ENCODE peak calls at places on chromosomes 12 and 14, in ten cellular contexts. One of them, this sample, is unnamed.

GRCh38 chr12:106766393-106766826 is 8.1 kb upstream of the RIC8B start:
- DNase-seq in HCT116: no peak
- DNase-seq in PC-3: no peak
- DNase-seq in Peyer's patch: no peak
- DNase-seq in AG10803: no peak
- DNase-seq in neural progenitor cell: no peak
- DNase-seq in foreskin fibroblast: peak; percentile 37
- DNase-seq in right atrium auricular region: peak; percentile 67
- DNase-seq in fibroblast of mammary gland: peak; percentile 60
- DNase-seq in cardiac fibroblast: peak; percentile 28
- DNase-seq in this sample: no peak

GRCh38 chr12:69966409-69966808 is 141.4 kb downstream of the MYRFL start:
- DNase-seq in HCT116: peak; percentile 65
- DNase-seq in PC-3: peak; percentile 95
- DNase-seq in Peyer's patch: peak; percentile 55
- DNase-seq in AG10803: peak; percentile 79
- DNase-seq in neural progenitor cell: no peak
- DNase-seq in foreskin fibroblast: peak; percentile 71
- DNase-seq in right atrium auricular region: peak; percentile 69
- DNase-seq in fibroblast of mammary gland: peak; percentile 94
- DNase-seq in cardiac fibroblast: peak; percentile 85
- DNase-seq in this sample: no peak

GRCh38 chr14:58898655-58899316 is 261.0 kb downstream of the DACT1 start:
- DNase-seq in HCT116: no peak
- DNase-seq in PC-3: peak; percentile 98
- DNase-seq in Peyer's patch: no peak
- DNase-seq in AG10803: peak; percentile 96
- DNase-seq in neural progenitor cell: no peak
- DNase-seq in foreskin fibroblast: peak; percentile 93
- DNase-seq in right atrium auricular region: no peak
- DNase-seq in fibroblast of mammary gland: peak; percentile 95
- DNase-seq in cardiac fibroblast: peak; percentile 99
- DNase-seq in this sample: no peak

GRCh38 chr14:101399737-101400517 is 161.4 kb upstream of the DIO3 start:
- DNase-seq in HCT116: no peak
- DNase-seq in PC-3: no peak
- DNase-seq in Peyer's patch: no peak
- DNase-seq in AG10803: no peak
- DNase-seq in neural progenitor cell: no peak
- DNase-seq in foreskin fibroblast: no peak
- DNase-seq in right atrium auricular region: no peak
- DNase-seq in fibroblast of mammary gland: no peak
- DNase-seq in cardiac fibroblast: no peak
- DNase-seq in this sample: no peak

GRCh38 chr12:52046859-52047258 is 4.4 kb upstream of the NR4A1 start:
- DNase-seq in HCT116: no peak
- DNase-seq in PC-3: no peak
- DNase-seq in Peyer's patch: no peak
- DNase-seq in AG10803: no peak
- DNase-seq in neural progenitor cell: no peak
- DNase-seq in foreskin fibroblast: no peak
- DNase-seq in right atrium auricular region: no peak
- DNase-seq in fibroblast of mammary gland: no peak
- DNase-seq in cardiac fibroblast: no peak
- DNase-seq in this sample: no peak

GRCh38 chr14:94547726-94548125 is 13.5 kb upstream of the SERPINA4 start:
- DNase-seq in HCT116: no peak
- DNase-seq in PC-3: no peak
- DNase-seq in Peyer's patch: no peak
- DNase-seq in AG10803: no peak
- DNase-seq in neural progenitor cell: no peak
- DNase-seq in foreskin fibroblast: no peak
- DNase-seq in right atrium auricular region: peak; percentile 38
- DNase-seq in fibroblast of mammary gland: no peak
- DNase-seq in cardiac fibroblast: no peak
- DNase-seq in this sample: no peak

GRCh38 chr12:113186666-113187325 is 1.3 kb downstream of the RITA1 start:
- DNase-seq in HCT116: no peak
- DNase-seq in PC-3: no peak
- DNase-seq in Peyer's patch: peak; percentile 67
- DNase-seq in AG10803: no peak
- DNase-seq in neural progenitor cell: no peak
- DNase-seq in foreskin fibroblast: no peak
- DNase-seq in right atrium auricular region: no peak
- DNase-seq in fibroblast of mammary gland: no peak
- DNase-seq in cardiac fibroblast: no peak
- DNase-seq in this sample: no peak

GRCh38 chr12:108930155-108930554 is 50.3 kb downstream of the DAO start:
- DNase-seq in HCT116: no peak
- DNase-seq in PC-3: no peak
- DNase-seq in Peyer's patch: no peak
- DNase-seq in AG10803: no peak
- DNase-seq in neural progenitor cell: no peak
- DNase-seq in foreskin fibroblast: no peak
- DNase-seq in right atrium auricular region: no peak
- DNase-seq in fibroblast of mammary gland: no peak
- DNase-seq in cardiac fibroblast: no peak
- DNase-seq in this sample: no peak

GRCh38 chr12:103560604-103561101 is 26.4 kb upstream of the STAB2 start:
- DNase-seq in HCT116: peak; percentile 91
- DNase-seq in PC-3: peak; percentile 99
- DNase-seq in Peyer's patch: no peak
- DNase-seq in AG10803: peak; percentile 98
- DNase-seq in neural progenitor cell: no peak
- DNase-seq in foreskin fibroblast: peak; percentile 97
- DNase-seq in right atrium auricular region: no peak
- DNase-seq in fibroblast of mammary gland: peak; percentile 100
- DNase-seq in cardiac fibroblast: peak; percentile 98
- DNase-seq in this sample: no peak

GRCh38 chr12:113889806-113890581 is 76.1 kb downstream of the RBM19 start:
- DNase-seq in HCT116: no peak
- DNase-seq in PC-3: no peak
- DNase-seq in Peyer's patch: no peak
- DNase-seq in AG10803: peak; percentile 15
- DNase-seq in neural progenitor cell: no peak
- DNase-seq in foreskin fibroblast: peak; percentile 47
- DNase-seq in right atrium auricular region: no peak
- DNase-seq in fibroblast of mammary gland: no peak
- DNase-seq in cardiac fibroblast: no peak
- DNase-seq in this sample: no peak

GRCh38 chr14:33335366-33335765 is 396.7 kb downstream of the NPAS3 start:
- DNase-seq in HCT116: no peak
- DNase-seq in PC-3: no peak
- DNase-seq in Peyer's patch: no peak
- DNase-seq in AG10803: no peak
- DNase-seq in neural progenitor cell: no peak
- DNase-seq in foreskin fibroblast: no peak
- DNase-seq in right atrium auricular region: no peak
- DNase-seq in fibroblast of mammary gland: no peak
- DNase-seq in cardiac fibroblast: peak; percentile 5
- DNase-seq in this sample: no peak

GRCh38 chr14:48111151-48111550 is 435.7 kb upstream of the MDGA2 start:
- DNase-seq in HCT116: no peak
- DNase-seq in PC-3: no peak
- DNase-seq in Peyer's patch: no peak
- DNase-seq in AG10803: no peak
- DNase-seq in neural progenitor cell: no peak
- DNase-seq in foreskin fibroblast: no peak
- DNase-seq in right atrium auricular region: no peak
- DNase-seq in fibroblast of mammary gland: no peak
- DNase-seq in cardiac fibroblast: no peak
- DNase-seq in this sample: no peak

DNA sequence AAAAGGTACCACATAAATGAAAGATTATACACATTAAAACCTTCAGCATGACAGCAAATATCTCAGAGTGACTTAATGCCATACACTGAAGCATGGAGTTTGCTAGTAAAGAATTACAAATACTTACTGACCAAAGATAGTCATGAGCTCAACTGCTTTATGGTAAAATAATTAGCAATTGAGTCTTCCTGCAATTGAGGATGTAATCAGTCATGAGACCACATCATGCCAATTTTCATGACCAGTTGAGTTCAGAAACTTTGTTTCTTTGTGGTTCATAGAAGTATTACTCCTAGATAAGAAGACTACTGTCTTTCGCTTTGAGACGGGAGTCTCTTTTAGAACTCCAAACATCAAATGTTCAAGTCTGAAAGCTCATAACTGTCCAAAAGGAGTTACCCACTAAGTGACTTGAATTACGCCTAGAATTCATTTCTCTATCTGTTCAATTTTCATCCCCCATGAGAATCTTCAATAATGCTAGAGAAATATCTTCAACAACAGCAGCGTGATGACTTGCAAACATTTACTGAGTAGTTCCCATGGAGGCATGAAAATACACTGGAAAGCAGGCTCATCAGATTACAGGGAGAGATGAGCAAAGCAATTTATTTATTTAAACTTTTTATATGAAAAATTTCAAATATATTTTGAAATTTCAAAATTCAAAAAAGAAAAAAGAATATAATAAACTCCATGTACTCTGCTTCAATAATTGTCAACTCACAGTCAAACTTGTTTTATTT is 120.0 kb downstream of the BTG1 start:
- DNase-seq in HCT116: no peak
- DNase-seq in PC-3: no peak
- DNase-seq in Peyer's patch: no peak
- DNase-seq in AG10803: no peak
- DNase-seq in neural progenitor cell: no peak
- DNase-seq in foreskin fibroblast: no peak
- DNase-seq in right atrium auricular region: no peak
- DNase-seq in fibroblast of mammary gland: no peak
- DNase-seq in cardiac fibroblast: no peak
- DNase-seq in this sample: no peak
- H3K4me3 ChIP-seq in HCT116: no peak overlapping the region
- H3K4me3 ChIP-seq in PC-3: no peak overlapping the region
- H3K4me3 ChIP-seq in Peyer's patch: no peak overlapping the region
- H3K4me3 ChIP-seq in AG10803: no peak overlapping the region
- H3K4me3 ChIP-seq in neural progenitor cell: no peak overlapping the region
- H3K4me3 ChIP-seq in foreskin fibroblast: no peak overlapping the region
- H3K4me3 ChIP-seq in right atrium auricular region: no peak overlapping the region
- H3K4me3 ChIP-seq in fibroblast of mammary gland: no peak overlapping the region
- H3K4me3 ChIP-seq in cardiac fibroblast: no peak overlapping the region
- H3K4me3 ChIP-seq in this sample: no peak overlapping the region

DNA sequence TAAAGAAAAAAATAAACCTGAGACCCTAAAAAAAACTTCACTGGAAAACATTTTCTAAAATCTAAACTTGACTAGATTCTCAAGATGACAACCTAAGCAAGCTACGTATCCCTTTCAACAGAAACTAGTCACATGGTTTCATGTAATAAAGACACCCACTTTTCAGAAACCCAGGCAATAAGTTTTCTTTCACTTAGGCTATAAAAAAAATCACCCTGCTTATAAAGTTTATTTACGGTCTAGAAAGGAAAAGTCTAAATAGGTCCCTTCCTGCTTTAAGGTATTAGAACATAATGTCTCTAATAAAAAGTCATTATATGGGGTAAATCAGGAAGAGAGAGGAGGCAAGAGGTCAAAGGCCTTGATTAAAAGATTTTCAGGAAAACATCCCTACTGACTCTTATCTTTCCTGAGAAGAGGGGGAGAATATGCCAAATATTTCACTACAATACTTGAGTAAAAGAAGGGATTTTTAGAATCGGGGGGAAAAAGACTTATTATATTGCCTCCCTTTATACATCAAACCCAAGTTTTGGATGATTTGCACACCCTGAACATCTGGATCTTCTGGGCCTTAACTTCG is 9.5 kb downstream of the CLIP1 start:
- DNase-seq in HCT116: no peak
- DNase-seq in PC-3: no peak
- DNase-seq in Peyer's patch: no peak
- DNase-seq in AG10803: no peak
- DNase-seq in neural progenitor cell: no peak
- DNase-seq in foreskin fibroblast: no peak
- DNase-seq in right atrium auricular region: no peak
- DNase-seq in fibroblast of mammary gland: peak; percentile 49
- DNase-seq in cardiac fibroblast: no peak
- DNase-seq in this sample: no peak
- H3K4me3 ChIP-seq in HCT116: no peak overlapping the region
- H3K4me3 ChIP-seq in PC-3: no peak overlapping the region
- H3K4me3 ChIP-seq in Peyer's patch: no peak overlapping the region
- H3K4me3 ChIP-seq in AG10803: no peak overlapping the region
- H3K4me3 ChIP-seq in neural progenitor cell: no peak overlapping the region
- H3K4me3 ChIP-seq in foreskin fibroblast: no peak overlapping the region
- H3K4me3 ChIP-seq in right atrium auricular region: no peak overlapping the region
- H3K4me3 ChIP-seq in fibroblast of mammary gland: no peak overlapping the region
- H3K4me3 ChIP-seq in cardiac fibroblast: no peak overlapping the region
- H3K4me3 ChIP-seq in this sample: no peak overlapping the region

DNA sequence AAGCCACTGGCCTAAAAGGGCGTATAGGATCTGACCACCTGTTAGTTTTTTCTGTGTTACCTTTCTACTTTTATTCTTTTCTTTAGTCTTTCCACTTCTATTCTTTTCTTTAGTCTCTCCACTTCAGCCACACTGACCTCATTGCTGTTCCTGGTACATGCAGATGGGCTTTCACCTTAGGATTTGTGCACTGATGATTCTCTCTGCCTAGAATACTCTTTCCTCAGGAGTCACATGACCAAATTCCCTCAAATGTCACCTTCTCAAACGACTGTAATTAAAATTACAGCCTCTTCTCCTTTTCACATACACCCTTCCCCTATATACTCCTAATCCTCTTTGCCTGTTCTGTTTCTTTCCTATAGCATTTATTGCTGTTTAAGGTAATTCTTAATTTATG is 36.0 kb downstream of the GPHN start:
- DNase-seq in HCT116: no peak
- DNase-seq in PC-3: no peak
- DNase-seq in Peyer's patch: no peak
- DNase-seq in AG10803: no peak
- DNase-seq in neural progenitor cell: no peak
- DNase-seq in foreskin fibroblast: no peak
- DNase-seq in right atrium auricular region: no peak
- DNase-seq in fibroblast of mammary gland: no peak
- DNase-seq in cardiac fibroblast: no peak
- DNase-seq in this sample: no peak
- H3K4me3 ChIP-seq in HCT116: no peak overlapping the region
- H3K4me3 ChIP-seq in PC-3: no peak overlapping the region
- H3K4me3 ChIP-seq in Peyer's patch: no peak overlapping the region
- H3K4me3 ChIP-seq in AG10803: no peak overlapping the region
- H3K4me3 ChIP-seq in neural progenitor cell: no peak overlapping the region
- H3K4me3 ChIP-seq in foreskin fibroblast: no peak overlapping the region
- H3K4me3 ChIP-seq in right atrium auricular region: no peak overlapping the region
- H3K4me3 ChIP-seq in fibroblast of mammary gland: no peak overlapping the region
- H3K4me3 ChIP-seq in cardiac fibroblast: no peak overlapping the region
- H3K4me3 ChIP-seq in this sample: no peak overlapping the region

DNA sequence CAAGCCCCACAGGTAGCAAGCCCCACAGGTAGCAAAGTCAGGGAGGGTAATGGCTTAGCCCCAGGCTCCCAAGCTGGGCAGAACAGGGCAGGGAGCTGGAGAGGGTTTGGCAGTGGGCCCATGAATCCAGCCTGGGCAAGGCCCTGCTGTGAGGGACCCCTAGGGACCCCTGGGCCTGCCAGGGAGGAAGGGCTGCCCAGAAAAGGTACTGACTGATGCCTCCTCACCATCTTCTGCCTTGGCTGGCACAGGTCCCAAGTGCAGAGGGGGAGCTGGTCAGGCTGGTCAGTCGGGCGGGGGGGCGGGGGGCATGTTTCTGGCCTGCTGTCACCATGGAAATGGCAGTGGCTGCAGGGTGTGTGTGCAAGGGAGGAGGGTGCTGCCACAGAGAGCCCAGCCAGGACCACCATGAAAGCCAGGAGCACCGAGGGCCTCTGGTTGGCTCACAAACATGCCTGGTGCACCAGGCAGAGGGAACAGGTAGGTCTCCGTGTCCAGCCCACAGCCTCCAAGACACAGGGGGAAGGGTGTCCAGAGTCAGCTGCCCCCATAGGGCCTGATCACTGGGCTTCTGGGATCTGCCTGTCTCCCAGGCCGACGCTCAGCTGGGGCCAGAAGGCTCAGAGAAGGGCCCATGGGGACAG is 1.5 kb upstream of the CRIP2 start:
- DNase-seq in HCT116: no peak
- DNase-seq in PC-3: peak; percentile 25
- DNase-seq in Peyer's patch: no peak
- DNase-seq in AG10803: no peak
- DNase-seq in neural progenitor cell: no peak
- DNase-seq in foreskin fibroblast: no peak
- DNase-seq in right atrium auricular region: no peak
- DNase-seq in fibroblast of mammary gland: no peak
- DNase-seq in cardiac fibroblast: no peak
- DNase-seq in this sample: no peak
- H3K4me3 ChIP-seq in HCT116: peak overlapping the region; percentile 59
- H3K4me3 ChIP-seq in PC-3: peak overlapping the region; percentile 74
- H3K4me3 ChIP-seq in Peyer's patch: no peak overlapping the region
- H3K4me3 ChIP-seq in AG10803: peak overlapping the region; percentile 60
- H3K4me3 ChIP-seq in neural progenitor cell: peak overlapping the region; percentile 78
- H3K4me3 ChIP-seq in foreskin fibroblast: no peak overlapping the region
- H3K4me3 ChIP-seq in right atrium auricular region: peak overlapping the region; percentile 50
- H3K4me3 ChIP-seq in fibroblast of mammary gland: no peak overlapping the region
- H3K4me3 ChIP-seq in cardiac fibroblast: no peak overlapping the region
- H3K4me3 ChIP-seq in this sample: no peak overlapping the region

This sample was measured in CD8-positive, alpha-beta T cell.